ENCODE peak calls at places on chromosomes 2 and 18, in five cellular contexts. V is stimulated activated CD4-positive, alpha-beta T cell treated with anti-CD3 and anti-CD28 coated beads, Interleukin-1b, Interleukin-23, amount 100 ng/mL, for 24 hours; C is activated naive CD4-positive, alpha-beta T cell treated with anti-CD3 and anti-CD28 coated beads for 36 hours; G is posterior vena cava; K is astrocyte. O is an unnamed sample.

GRCh38 chr2:239779592-239779983 is 245.6 kb downstream of the NDUFA10 start:
- DNase-seq in V (no peak), C (no peak), G (peak; percentile 54), K (no peak), O (no peak)

GRCh38 chr2:70087703-70088507 is 628 bp downstream of the PCBP1 start:
- DNase-seq in V (no peak), C (peak; percentile 73), G (peak; percentile 88), K (no peak), O (peak; percentile 88)

GRCh38 chr2:190996338-190996946 is 17.5 kb downstream of the STAT1 start:
- DNase-seq in V (no peak), C (no peak), G (no peak), K (no peak), O (no peak)

GRCh38 chr2:71570951-71571460 is 117.6 kb downstream of the DYSF start:
- DNase-seq in V (no peak), C (no peak), G (no peak), K (no peak), O (no peak)

GRCh38 chr2:241217320-241218031 is 29.0 kb downstream of the ANO7 start:
- DNase-seq in V (no peak), C (peak; percentile 17), G (peak; percentile 92), K (peak; percentile 66), O (peak; percentile 84)

GRCh38 chr2:37665622-37666362 is 5.7 kb downstream of the CDC42EP3 start:
- DNase-seq in V (no peak), C (no peak), G (no peak), K (no peak), O (no peak)

GRCh38 chr2:232776435-232776834 is at the start of gene KCNJ13:
- DNase-seq in V (no peak), C (no peak), G (no peak), K (peak; percentile 26), O (no peak)

GRCh38 chr18:11336241-11336640 is 186.9 kb upstream of the PIEZO2 start:
- DNase-seq in V (no peak), C (no peak), G (no peak), K (no peak), O (no peak)

GRCh38 chr2:45808294-45808693 is 156.8 kb downstream of the PRKCE start:
- DNase-seq in V (no peak), C (no peak), G (no peak), K (no peak), O (no peak)

GRCh38 chr2:121175326-121175725 is 109.7 kb downstream of the TFCP2L1 start:
- DNase-seq in V (no peak), C (no peak), G (no peak), K (no peak), O (no peak)